ENCODE peak calls at places on chromosomes 13 and 19, in five cellular contexts. Z, B, G, Y and W are unnamed samples.

GRCh38 chr13:43154839-43155238 is 131.5 kb downstream of the DNAJC15 start:
- DNase-seq in Z (no peak), G (no peak), Y (no peak), B (no peak), W (no peak)

GRCh38 chr13:106523566-106523965 is 11.9 kb downstream of the EFNB2 start:
- DNase-seq in G (no peak), Y (no peak), Z (no peak), B (no peak), W (no peak)

GRCh38 chr19:10325732-10326131 is 7.6 kb downstream of the RAVER1 start:
- DNase-seq in Y (no peak), B (no peak), Z (no peak), G (no peak), W (no peak)

GRCh38 chr19:8135946-8136618 is 13.3 kb downstream of the FBN3 start:
- DNase-seq in Z (no peak), B (no peak), Y (no peak), G (no peak), W (no peak)

GRCh38 chr13:107531816-107532215 is 683.5 kb downstream of the LIG4 start:
- DNase-seq in G (no peak), Z (no peak), Y (no peak), B (no peak), W (no peak)

GRCh38 chr19:39171479-39172465 is 25.0 kb upstream of the NCCRP1 start:
- DNase-seq in Y (no peak), Z (no peak), B (no peak), G (no peak), W (no peak)

GRCh38 chr13:93473441-93474270 is 247.0 kb downstream of the GPC6 start:
- DNase-seq in B (no peak), G (no peak), Z (no peak), Y (no peak), W (no peak)

GRCh38 chr13:27182844-27183497 is 11.4 kb upstream of the USP12 start:
- DNase-seq in G (no peak), B (no peak), Z (no peak), Y (peak), W (no peak)

GRCh38 chr13:106566682-106567420 is 1.1 kb downstream of the ARGLU1 start:
- DNase-seq in Y (peak), G (no peak), Z (no peak), B (peak), W (no peak)

GRCh38 chr19:4492337-4493103 is 20.4 kb downstream of the HDGFL2 start:
- DNase-seq in Y (no peak), Z (no peak), G (no peak), B (no peak), W (no peak)

GRCh38 chr13:50326271-50326670 is 311.0 kb downstream of the KCNRG start:
- DNase-seq in Z (no peak), G (no peak), B (no peak), Y (no peak), W (no peak)

GRCh38 chr13:90760639-90761038 is 586.8 kb upstream of the MIR17HG start:
- DNase-seq in Z (no peak), B (no peak), Y (no peak), G (no peak), W (no peak)

GRCh38 chr13:76229281-76229680 is 593.2 kb downstream of the LMO7 start:
- DNase-seq in Z (no peak), Y (no peak), G (no peak), B (no peak), W (no peak)

GRCh38 chr19:48216933-48217332 is 38.8 kb downstream of the CARD8 start:
- DNase-seq in B (peak), Y (no peak), Z (no peak), G (no peak), W (peak)

GRCh38 chr19:347946-348861 is 3.6 kb upstream of the MIER2 start:
- DNase-seq in G (no peak), Y (no peak), Z (no peak), B (peak), W (no peak)

GRCh38 chr13:80132741-80133601 is 208.0 kb downstream of the SPRY2 start:
- DNase-seq in Z (no peak), G (no peak), Y (peak), B (no peak), W (peak)

GRCh38 chr19:36986601-36987000 is 70.5 kb downstream of the ZNF568 start:
- DNase-seq in Z (no peak), G (no peak), Y (no peak), B (no peak), W (no peak)

GRCh38 chr19:459724-460511 is 915 bp downstream of the SHC2 start:
- DNase-seq in Z (no peak), B (peak), Y (no peak), G (no peak), W (peak)